ENCODE peak calls at places on chromosomes 13 and 19, in nine cellular contexts. One of them, this sample, is unnamed.

GRCh38 chr13:109345433-109345941 is 440.9 kb downstream of the IRS2 start:
- DNase-seq in A549: no peak
- DNase-seq in heart right ventricle: no peak
- DNase-seq in naive thymus-derived CD4-positive, alpha-beta T cell: no peak
- DNase-seq in OCI-LY7: no peak
- DNase-seq in IMR-90: peak; percentile 77
- DNase-seq in astrocyte of the spinal cord: peak; percentile 79
- DNase-seq in endodermal cell: no peak
- DNase-seq in NT2/D1: no peak
- DNase-seq in this sample: no peak

GRCh38 chr19:13206581-13206980 is 56.4 kb downstream of the IER2 start:
- DNase-seq in astrocyte of the spinal cord: no peak
- DNase-seq in endodermal cell: no peak
- DNase-seq in naive thymus-derived CD4-positive, alpha-beta T cell: no peak
- DNase-seq in heart right ventricle: no peak
- DNase-seq in IMR-90: no peak
- DNase-seq in NT2/D1: no peak
- DNase-seq in OCI-LY7: no peak
- DNase-seq in A549: no peak
- DNase-seq in this sample: no peak

GRCh38 chr19:15038304-15038703 is 11.0 kb upstream of the CASP14 start:
- DNase-seq in astrocyte of the spinal cord: peak; percentile 78
- DNase-seq in endodermal cell: no peak
- DNase-seq in naive thymus-derived CD4-positive, alpha-beta T cell: no peak
- DNase-seq in OCI-LY7: no peak
- DNase-seq in heart right ventricle: no peak
- DNase-seq in A549: no peak
- DNase-seq in IMR-90: no peak
- DNase-seq in NT2/D1: no peak
- DNase-seq in this sample: no peak

GRCh38 chr19:39052243-39052746 is 19.9 kb upstream of the FBXO27 start:
- DNase-seq in OCI-LY7: peak; percentile 67
- DNase-seq in A549: peak; percentile 75
- DNase-seq in IMR-90: peak; percentile 58
- DNase-seq in astrocyte of the spinal cord: peak; percentile 52
- DNase-seq in heart right ventricle: peak; percentile 55
- DNase-seq in NT2/D1: no peak
- DNase-seq in endodermal cell: peak; percentile 91
- DNase-seq in naive thymus-derived CD4-positive, alpha-beta T cell: peak; percentile 58
- DNase-seq in this sample: peak; percentile 27

GRCh38 chr13:20177049-20177831 is 15.5 kb downstream of the GJB2 start:
- DNase-seq in NT2/D1: no peak
- DNase-seq in astrocyte of the spinal cord: no peak
- DNase-seq in heart right ventricle: no peak
- DNase-seq in naive thymus-derived CD4-positive, alpha-beta T cell: no peak
- DNase-seq in A549: no peak
- DNase-seq in OCI-LY7: no peak
- DNase-seq in IMR-90: no peak
- DNase-seq in endodermal cell: peak; percentile 43
- DNase-seq in this sample: no peak

GRCh38 chr19:10928563-10929401 is at the start of the genes TIMM29 and YIPF2:
- DNase-seq in endodermal cell: peak; percentile 99
- DNase-seq in astrocyte of the spinal cord: peak; percentile 98
- DNase-seq in NT2/D1: peak; percentile 97
- DNase-seq in A549: peak; percentile 87
- DNase-seq in heart right ventricle: peak; percentile 94
- DNase-seq in IMR-90: peak; percentile 98
- DNase-seq in naive thymus-derived CD4-positive, alpha-beta T cell: peak; percentile 92
- DNase-seq in OCI-LY7: peak; percentile 98
- DNase-seq in this sample: peak; percentile 98

GRCh38 chr19:6720369-6721112 is at the start of gene C3:
- DNase-seq in astrocyte of the spinal cord: no peak
- DNase-seq in heart right ventricle: no peak
- DNase-seq in naive thymus-derived CD4-positive, alpha-beta T cell: no peak
- DNase-seq in IMR-90: peak; percentile 26
- DNase-seq in endodermal cell: no peak
- DNase-seq in NT2/D1: no peak
- DNase-seq in A549: peak; percentile 58
- DNase-seq in OCI-LY7: no peak
- DNase-seq in this sample: no peak

GRCh38 chr13:109790071-109790470 is 3.7 kb upstream of the IRS2 start:
- DNase-seq in IMR-90: no peak
- DNase-seq in astrocyte of the spinal cord: no peak
- DNase-seq in naive thymus-derived CD4-positive, alpha-beta T cell: no peak
- DNase-seq in NT2/D1: no peak
- DNase-seq in OCI-LY7: no peak
- DNase-seq in heart right ventricle: no peak
- DNase-seq in A549: no peak
- DNase-seq in endodermal cell: no peak
- DNase-seq in this sample: no peak

GRCh38 chr13:72112216-72112615 is 245.2 kb upstream of the DACH1 start:
- DNase-seq in heart right ventricle: no peak
- DNase-seq in naive thymus-derived CD4-positive, alpha-beta T cell: no peak
- DNase-seq in NT2/D1: no peak
- DNase-seq in astrocyte of the spinal cord: no peak
- DNase-seq in IMR-90: no peak
- DNase-seq in endodermal cell: no peak
- DNase-seq in A549: no peak
- DNase-seq in OCI-LY7: no peak
- DNase-seq in this sample: no peak

GRCh38 chr13:68714292-68714691 is 1393.3 kb upstream of the ATXN8OS start:
- DNase-seq in endodermal cell: no peak
- DNase-seq in NT2/D1: peak; percentile 6
- DNase-seq in heart right ventricle: no peak
- DNase-seq in A549: no peak
- DNase-seq in astrocyte of the spinal cord: no peak
- DNase-seq in IMR-90: no peak
- DNase-seq in naive thymus-derived CD4-positive, alpha-beta T cell: no peak
- DNase-seq in OCI-LY7: no peak
- DNase-seq in this sample: no peak

GRCh38 chr19:5288347-5288739 is 52.3 kb downstream of the PTPRS start:
- DNase-seq in endodermal cell: no peak
- DNase-seq in naive thymus-derived CD4-positive, alpha-beta T cell: no peak
- DNase-seq in OCI-LY7: no peak
- DNase-seq in IMR-90: no peak
- DNase-seq in NT2/D1: no peak
- DNase-seq in astrocyte of the spinal cord: no peak
- DNase-seq in A549: no peak
- DNase-seq in heart right ventricle: peak; percentile 39
- DNase-seq in this sample: no peak

DNA sequence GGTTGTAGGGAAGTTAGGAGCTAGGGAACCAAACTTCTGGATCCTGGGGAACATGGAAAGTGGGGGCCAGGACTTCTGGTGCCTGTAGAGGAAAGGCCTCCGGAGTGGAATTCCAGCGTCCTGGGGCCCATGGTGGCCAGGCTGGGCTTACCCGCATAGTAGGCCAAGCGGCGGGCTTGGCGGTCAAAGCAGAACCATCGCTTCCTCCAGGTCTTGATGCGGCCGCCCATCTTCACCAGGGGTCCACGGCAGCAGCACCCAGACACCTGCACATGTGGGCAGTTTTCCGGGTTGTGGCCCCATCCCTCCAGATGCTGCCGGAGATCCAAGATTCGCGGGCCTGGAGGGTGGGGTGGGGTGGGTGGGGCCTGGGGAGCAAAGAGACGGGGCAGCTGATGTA is 13.8 kb upstream of the LYPD3 start:
- DNase-seq in naive thymus-derived CD4-positive, alpha-beta T cell: no peak
- DNase-seq in NT2/D1: no peak
- DNase-seq in endodermal cell: no peak
- DNase-seq in astrocyte of the spinal cord: no peak
- DNase-seq in OCI-LY7: no peak
- DNase-seq in A549: no peak
- DNase-seq in heart right ventricle: no peak
- DNase-seq in IMR-90: no peak
- DNase-seq in this sample: no peak
- H3K4me3 ChIP-seq in naive thymus-derived CD4-positive, alpha-beta T cell: no peak overlapping the region
- H3K4me3 ChIP-seq in NT2/D1: no peak overlapping the region
- H3K4me3 ChIP-seq in endodermal cell: no peak overlapping the region
- H3K4me3 ChIP-seq in astrocyte of the spinal cord: no peak overlapping the region
- H3K4me3 ChIP-seq in OCI-LY7: no peak overlapping the region
- H3K4me3 ChIP-seq in A549: no peak overlapping the region
- H3K4me3 ChIP-seq in heart right ventricle: no peak overlapping the region
- H3K4me3 ChIP-seq in IMR-90: no peak overlapping the region
- H3K4me3 ChIP-seq in this sample: no peak overlapping the region

DNA sequence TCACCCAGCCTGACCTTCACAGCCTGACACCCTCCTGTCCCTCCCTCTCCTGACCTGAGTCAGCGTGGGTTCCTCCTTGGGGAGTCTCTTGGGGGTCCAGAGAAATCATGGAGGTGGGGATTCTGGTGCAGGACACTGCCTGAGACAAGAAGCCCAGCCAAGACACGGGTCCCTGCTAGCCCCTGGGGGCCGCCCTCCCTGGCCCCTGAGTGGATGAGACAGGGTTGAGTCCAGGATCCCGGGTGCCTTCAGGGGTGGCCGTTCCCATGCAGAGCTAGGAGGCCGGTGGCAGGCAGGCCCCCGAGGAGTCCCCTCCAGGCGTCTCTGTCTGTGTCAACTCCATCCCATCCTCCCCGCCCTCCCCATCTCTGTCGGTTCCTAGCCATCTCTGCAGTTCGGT is 1.6 kb downstream of the MAP2K7 start:
- DNase-seq in astrocyte of the spinal cord: no peak
- DNase-seq in naive thymus-derived CD4-positive, alpha-beta T cell: no peak
- DNase-seq in NT2/D1: no peak
- DNase-seq in endodermal cell: no peak
- DNase-seq in heart right ventricle: no peak
- DNase-seq in OCI-LY7: no peak
- DNase-seq in IMR-90: no peak
- DNase-seq in A549: no peak
- DNase-seq in this sample: no peak
- H3K4me3 ChIP-seq in astrocyte of the spinal cord: no peak overlapping the region
- H3K4me3 ChIP-seq in naive thymus-derived CD4-positive, alpha-beta T cell: no peak overlapping the region
- H3K4me3 ChIP-seq in NT2/D1: no peak overlapping the region
- H3K4me3 ChIP-seq in endodermal cell: peak overlapping the region; percentile 91
- H3K4me3 ChIP-seq in heart right ventricle: no peak overlapping the region
- H3K4me3 ChIP-seq in OCI-LY7: peak overlapping the region; percentile 96
- H3K4me3 ChIP-seq in IMR-90: no peak overlapping the region
- H3K4me3 ChIP-seq in A549: no peak overlapping the region
- H3K4me3 ChIP-seq in this sample: no peak overlapping the region

DNA sequence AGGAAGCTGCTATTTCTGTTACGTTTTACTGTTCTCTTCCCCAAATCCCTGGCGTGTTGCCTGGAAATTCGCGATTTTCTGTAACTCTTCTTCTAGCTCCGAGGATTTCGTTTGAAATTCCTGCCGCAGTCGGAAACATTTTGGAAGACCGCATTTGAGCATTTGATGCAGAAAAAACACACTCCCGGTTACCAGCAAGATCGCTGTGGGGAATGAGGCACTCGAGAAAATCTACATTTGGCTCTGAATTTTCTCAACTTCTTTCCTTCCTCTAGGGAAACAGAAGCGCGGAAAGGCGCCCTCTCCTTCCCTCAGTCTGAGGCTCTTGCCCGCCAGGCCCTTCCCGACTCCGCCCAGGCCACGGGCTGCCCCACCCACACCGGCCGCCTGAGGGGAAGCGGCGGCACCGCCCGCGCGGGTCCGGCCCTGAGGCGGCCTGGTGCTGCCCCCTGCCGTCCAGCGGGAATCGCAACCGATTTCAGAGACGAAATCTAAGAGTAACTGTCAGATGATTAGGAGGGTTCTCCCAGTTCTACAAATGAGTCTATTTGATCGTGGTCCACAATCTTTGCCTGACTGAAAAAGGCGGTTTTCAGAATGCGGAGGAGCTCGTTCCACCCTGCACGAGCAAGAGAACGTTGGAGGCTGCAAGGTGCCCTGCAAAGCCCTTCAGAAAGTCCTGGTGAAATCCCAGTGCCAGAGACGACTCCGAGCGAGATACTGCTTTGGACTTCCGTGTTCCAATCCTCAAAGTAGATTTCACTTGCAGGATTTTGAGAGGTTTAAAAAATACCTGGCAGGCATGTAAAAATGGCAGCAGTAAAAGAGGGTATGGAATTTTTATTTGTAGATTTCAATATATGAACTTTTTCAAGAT is 18.4 kb upstream of the TUBGCP3 start:
- DNase-seq in OCI-LY7: peak; percentile 74
- DNase-seq in IMR-90: peak; percentile 78
- DNase-seq in astrocyte of the spinal cord: peak; percentile 87
- DNase-seq in A549: peak; percentile 53
- DNase-seq in endodermal cell: peak; percentile 98
- DNase-seq in NT2/D1: peak; percentile 88
- DNase-seq in naive thymus-derived CD4-positive, alpha-beta T cell: peak; percentile 77
- DNase-seq in heart right ventricle: peak; percentile 96
- DNase-seq in this sample: peak; percentile 50
- H3K4me3 ChIP-seq in OCI-LY7: no peak overlapping the region
- H3K4me3 ChIP-seq in IMR-90: peak overlapping the region; percentile 56
- H3K4me3 ChIP-seq in astrocyte of the spinal cord: peak overlapping the region; percentile 50
- H3K4me3 ChIP-seq in A549: peak overlapping the region; percentile 47
- H3K4me3 ChIP-seq in endodermal cell: peak overlapping the region; percentile 83
- H3K4me3 ChIP-seq in NT2/D1: peak overlapping the region; percentile 28
- H3K4me3 ChIP-seq in naive thymus-derived CD4-positive, alpha-beta T cell: peak overlapping the region; percentile 51
- H3K4me3 ChIP-seq in heart right ventricle: peak overlapping the region; percentile 39
- H3K4me3 ChIP-seq in this sample: peak overlapping the region; percentile 53

GRCh38 chr13:106493569-106493968 is 41.9 kb downstream of the EFNB2 start:
- DNase-seq in A549: no peak
- DNase-seq in naive thymus-derived CD4-positive, alpha-beta T cell: no peak
- DNase-seq in endodermal cell: no peak
- DNase-seq in astrocyte of the spinal cord: no peak
- DNase-seq in OCI-LY7: no peak
- DNase-seq in heart right ventricle: no peak
- DNase-seq in IMR-90: no peak
- DNase-seq in NT2/D1: no peak
- DNase-seq in this sample: peak; percentile 37

GRCh38 chr13:106492576-106493323 is 42.7 kb downstream of the EFNB2 start:
- DNase-seq in endodermal cell: no peak
- DNase-seq in OCI-LY7: no peak
- DNase-seq in IMR-90: no peak
- DNase-seq in naive thymus-derived CD4-positive, alpha-beta T cell: no peak
- DNase-seq in heart right ventricle: no peak
- DNase-seq in astrocyte of the spinal cord: no peak
- DNase-seq in A549: no peak
- DNase-seq in NT2/D1: no peak
- DNase-seq in this sample: no peak

GRCh38 chr13:106491463-106491862 is 44.0 kb downstream of the EFNB2 start:
- DNase-seq in naive thymus-derived CD4-positive, alpha-beta T cell: no peak
- DNase-seq in IMR-90: no peak
- DNase-seq in endodermal cell: no peak
- DNase-seq in astrocyte of the spinal cord: no peak
- DNase-seq in A549: no peak
- DNase-seq in NT2/D1: no peak
- DNase-seq in heart right ventricle: no peak
- DNase-seq in OCI-LY7: no peak
- DNase-seq in this sample: no peak

GRCh38 chr13:106490887-106491321 is 44.6 kb downstream of the EFNB2 start:
- DNase-seq in endodermal cell: no peak
- DNase-seq in IMR-90: no peak
- DNase-seq in A549: no peak
- DNase-seq in OCI-LY7: no peak
- DNase-seq in NT2/D1: no peak
- DNase-seq in heart right ventricle: no peak
- DNase-seq in astrocyte of the spinal cord: no peak
- DNase-seq in naive thymus-derived CD4-positive, alpha-beta T cell: peak; percentile 16
- DNase-seq in this sample: no peak

DNA sequence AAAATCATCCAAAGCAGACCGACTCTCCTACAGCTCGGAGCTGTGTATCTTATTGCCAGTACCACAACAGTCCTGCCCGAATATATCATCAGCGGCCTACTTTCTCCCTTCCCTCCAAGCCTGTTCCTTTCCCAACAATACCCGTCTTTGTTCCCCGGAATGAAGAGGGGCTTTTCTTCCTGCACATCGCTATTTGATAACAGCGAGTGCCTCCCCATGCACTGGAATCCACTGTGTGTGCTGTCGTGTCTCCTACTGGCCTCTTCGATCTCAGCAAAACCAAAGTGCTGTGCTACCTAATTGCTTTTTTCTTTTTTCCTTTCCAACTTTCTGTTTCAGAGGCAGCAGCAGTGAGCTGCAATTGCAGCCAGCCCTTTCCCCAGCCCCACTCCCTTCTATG is 43.5 kb downstream of the EFNB2 start:
- DNase-seq in NT2/D1: no peak
- DNase-seq in astrocyte of the spinal cord: no peak
- DNase-seq in endodermal cell: no peak
- DNase-seq in OCI-LY7: no peak
- DNase-seq in IMR-90: no peak
- DNase-seq in A549: no peak
- DNase-seq in naive thymus-derived CD4-positive, alpha-beta T cell: no peak
- DNase-seq in heart right ventricle: no peak
- DNase-seq in this sample: no peak
- H3K4me3 ChIP-seq in NT2/D1: no peak overlapping the region
- H3K4me3 ChIP-seq in astrocyte of the spinal cord: no peak overlapping the region
- H3K4me3 ChIP-seq in endodermal cell: no peak overlapping the region
- H3K4me3 ChIP-seq in OCI-LY7: no peak overlapping the region
- H3K4me3 ChIP-seq in IMR-90: no peak overlapping the region
- H3K4me3 ChIP-seq in A549: no peak overlapping the region
- H3K4me3 ChIP-seq in naive thymus-derived CD4-positive, alpha-beta T cell: no peak overlapping the region
- H3K4me3 ChIP-seq in heart right ventricle: no peak overlapping the region
- H3K4me3 ChIP-seq in this sample: no peak overlapping the region